ENCODE peak calls at places on chromosomes 4 and X, in nine cellular contexts. U is hypothalamus; T is cardiac fibroblast; J is iPS-NIHi11; Y is substantia nigra; H is stimulated activated CD8-positive, alpha-beta memory T cell treated with anti-CD3 and anti-CD28 coated beads, Interleukin-15, amount 100 ng/mL, for 4 hours; W is stimulated activated CD4-positive, alpha-beta T cell treated with anti-CD3 and anti-CD28 coated beads, Interleukin-2, amount 100 ng/mL, for 48 hours; G is IMR-90; N is nephron progenitor cell. O is an unnamed sample.

GRCh38 chr4:46931981-46932380 is 22.9 kb upstream of the COX7B2 start:
- DNase-seq in U (no peak), T (peak; percentile 48), J (peak; percentile 43), Y (peak; percentile 36), H (no peak), W (no peak), G (peak; percentile 70), N (peak; percentile 46), O (peak; percentile 26)

GRCh38 chrX:16970977-16971376 is 24.5 kb downstream of the REPS2 start:
- DNase-seq in U (no peak), T (peak; percentile 65), J (no peak), Y (no peak), H (no peak), W (no peak), G (peak; percentile 30), N (no peak), O (no peak)

GRCh38 chr4:33407496-33407895 is 2687.3 kb downstream of the PCDH7 start:
- DNase-seq in U (no peak), T (no peak), J (no peak), Y (no peak), H (no peak), W (no peak), G (no peak), N (no peak), O (no peak)

GRCh38 chrX:15988661-15989603 is 134.3 kb upstream of the AP1S2 start:
- DNase-seq in U (no peak), T (peak; percentile 86), J (no peak), Y (no peak), H (no peak), W (no peak), G (peak; percentile 82), N (no peak), O (no peak)

GRCh38 chr4:10079951-10080873 is 36.4 kb downstream of the WDR1 start:
- DNase-seq in U (no peak), T (no peak), J (no peak), Y (no peak), H (no peak), W (no peak), G (no peak), N (no peak), O (no peak)

GRCh38 chr4:10731162-10731561 is 46.6 kb upstream of the CLNK start:
- DNase-seq in U (no peak), T (no peak), J (no peak), Y (no peak), H (no peak), W (no peak), G (no peak), N (no peak), O (no peak)

GRCh38 chr4:4386736-4387392 is at the start of gene NSG1:
- DNase-seq in U (peak; percentile 16), T (peak; percentile 52), J (peak; percentile 73), Y (no peak), H (no peak), W (peak; percentile 35), G (peak; percentile 18), N (peak; percentile 78), O (peak; percentile 75)

GRCh38 chr4:18389118-18389517 is 367.6 kb upstream of the LCORL start:
- DNase-seq in U (no peak), T (no peak), J (no peak), Y (no peak), H (no peak), W (no peak), G (no peak), N (no peak), O (no peak)

GRCh38 chr4:3241905-3242304 is 7.1 kb upstream of the MSANTD1 start:
- DNase-seq in U (no peak), T (peak; percentile 82), J (no peak), Y (no peak), H (no peak), W (no peak), G (peak; percentile 89), N (no peak), O (no peak)

GRCh38 chrX:23902419-23902818 is 5.3 kb downstream of the APOO start:
- DNase-seq in U (no peak), T (peak; percentile 78), J (no peak), Y (no peak), H (no peak), W (no peak), G (peak; percentile 73), N (no peak), O (no peak)

GRCh38 chr4:15413010-15413622 is 14.7 kb upstream of the C1QTNF7 start:
- DNase-seq in U (no peak), T (peak; percentile 65), J (no peak), Y (no peak), H (no peak), W (no peak), G (no peak), N (no peak), O (no peak)

GRCh38 chr4:186819357-186820086 is 95.9 kb upstream of the FAT1 start:
- DNase-seq in U (no peak), T (no peak), J (no peak), Y (no peak), H (no peak), W (no peak), G (no peak), N (no peak), O (no peak)

GRCh38 chr4:2805712-2806391 is 13.0 kb downstream of the SH3BP2 start:
- DNase-seq in U (no peak), T (peak; percentile 46), J (no peak), Y (no peak), H (no peak), W (no peak), G (no peak), N (no peak), O (no peak)

GRCh38 chr4:119666653-119667091 is 38.1 kb upstream of the PDE5A start:
- DNase-seq in U (no peak), T (no peak), J (no peak), Y (no peak), H (no peak), W (no peak), G (peak; percentile 66), N (no peak), O (no peak)

GRCh38 chr4:168451331-168451730 is 29.0 kb downstream of the DDX60L start:
- DNase-seq in U (no peak), T (no peak), J (no peak), Y (no peak), H (no peak), W (no peak), G (no peak), N (no peak), O (no peak)

GRCh38 chr4:6963139-6963611 is 53.5 kb downstream of the TBC1D14 start:
- DNase-seq in U (no peak), T (no peak), J (no peak), Y (no peak), H (no peak), W (no peak), G (peak; percentile 52), N (no peak), O (peak; percentile 62)

GRCh38 chr4:144591401-144591800 is 54.6 kb upstream of the HHIP start:
- DNase-seq in U (no peak), T (peak; percentile 92), J (no peak), Y (no peak), H (no peak), W (no peak), G (peak; percentile 89), N (no peak), O (no peak)

GRCh38 chrX:24266996-24267395 is 46.9 kb downstream of the SUPT20HL2 start:
- DNase-seq in U (no peak), T (no peak), J (no peak), Y (no peak), H (no peak), W (no peak), G (peak; percentile 44), N (no peak), O (no peak)

GRCh38 chr4:88738714-88739366 is 41.2 kb upstream of the NAP1L5 start:
- DNase-seq in U (no peak), T (no peak), J (peak; percentile 29), Y (no peak), H (no peak), W (no peak), G (peak; percentile 32), N (no peak), O (no peak)

GRCh38 chrX:133362538-133362937 is 52.8 kb downstream of the GPC4 start:
- DNase-seq in U (no peak), T (no peak), J (no peak), Y (no peak), H (no peak), W (no peak), G (no peak), N (no peak), O (no peak)

GRCh38 chrX:14883826-14884225 is 10.6 kb downstream of the MOSPD2 start:
- DNase-seq in U (no peak), T (no peak), J (no peak), Y (no peak), H (no peak), W (no peak), G (no peak), N (no peak), O (no peak)

GRCh38 chrX:12804655-12805054 is 13.4 kb downstream of the PRPS2 start:
- DNase-seq in U (no peak), T (no peak), J (no peak), Y (no peak), H (no peak), W (no peak), G (no peak), N (no peak), O (no peak)

GRCh38 chr4:104424368-104424921 is 70.2 kb downstream of the CXXC4 start:
- DNase-seq in U (no peak), T (no peak), J (no peak), Y (no peak), H (no peak), W (no peak), G (no peak), N (no peak), O (no peak)

GRCh38 chrX:110430293-110431076 is 71.8 kb downstream of the RTL9 start:
- DNase-seq in U (no peak), T (no peak), J (no peak), Y (no peak), H (no peak), W (no peak), G (no peak), N (no peak), O (no peak)

GRCh38 chr4:32106767-32107166 is 1386.6 kb downstream of the PCDH7 start:
- DNase-seq in U (no peak), T (no peak), J (no peak), Y (no peak), H (no peak), W (no peak), G (no peak), N (no peak), O (no peak)

GRCh38 chrX:24550166-24550565 is 85.1 kb downstream of the PDK3 start:
- DNase-seq in U (no peak), T (no peak), J (no peak), Y (no peak), H (no peak), W (no peak), G (no peak), N (no peak), O (no peak)

GRCh38 chrX:72115380-72115779 is 16.3 kb downstream of the RTL5 start:
- DNase-seq in U (no peak), T (no peak), J (no peak), Y (no peak), H (no peak), W (no peak), G (no peak), N (no peak), O (no peak)

GRCh38 chrX:24676403-24677024 is 17.2 kb upstream of the POLA1 start:
- DNase-seq in U (no peak), T (no peak), J (peak; percentile 27), Y (peak; percentile 0), H (no peak), W (no peak), G (no peak), N (peak; percentile 18), O (peak; percentile 5)

GRCh38 chr4:177093964-177094363 is 215.7 kb upstream of the NEIL3 start:
- DNase-seq in U (no peak), T (peak; percentile 49), J (no peak), Y (no peak), H (no peak), W (no peak), G (no peak), N (no peak), O (no peak)